ENCODE peak calls at places on chromosome 1, in seven cellular contexts. U is lower leg skin, G is cardiac fibroblast, W is adrenal gland, N is prostate gland, I is NB4, K is epithelial cell of esophagus. A is an unnamed sample.

GRCh38 chr1:111198836-111199235 is 1.6 kb downstream of the DENND2D start:
- DNase-seq in U (no peak), G (no peak), W (no peak), N (no peak), I (no peak), K (no peak), A (no peak)

GRCh38 chr1:184770176-184770575 is 15.5 kb upstream of the EDEM3 start:
- DNase-seq in U (no peak), G (no peak), W (no peak), N (no peak), I (no peak), K (no peak), A (peak; percentile 81)

GRCh38 chr1:235102993-235103411 is 25.6 kb downstream of the TOMM20 start:
- DNase-seq in U (no peak), G (no peak), W (no peak), N (no peak), I (no peak), K (no peak), A (no peak)

GRCh38 chr1:30418426-30419245 is 304.7 kb downstream of the MATN1 start:
- DNase-seq in U (peak; percentile 75), G (no peak), W (no peak), N (peak; percentile 5), I (no peak), K (no peak), A (no peak)

GRCh38 chr1:64920936-64921589 is 45.3 kb downstream of the JAK1 start:
- DNase-seq in U (no peak), G (peak; percentile 71), W (no peak), N (no peak), I (no peak), K (peak; percentile 51), A (peak; percentile 68)

GRCh38 chr1:204915856-204916485 is 45.3 kb downstream of the NFASC start:
- DNase-seq in U (peak; percentile 62), G (no peak), W (no peak), N (no peak), I (no peak), K (peak; percentile 93), A (no peak)

GRCh38 chr1:20252587-20252986 is 38.1 kb upstream of the VWA5B1 start:
- DNase-seq in U (no peak), G (no peak), W (no peak), N (no peak), I (no peak), K (no peak), A (no peak)

GRCh38 chr1:209926045-209926444 is 12.0 kb upstream of the SYT14 start:
- DNase-seq in U (no peak), G (peak; percentile 71), W (no peak), N (no peak), I (no peak), K (peak; percentile 65), A (peak; percentile 31)

GRCh38 chr1:29574871-29575270 is 338.5 kb downstream of the PTPRU start:
- DNase-seq in U (no peak), G (no peak), W (no peak), N (no peak), I (no peak), K (peak; percentile 54), A (no peak)

GRCh38 chr1:157580179-157580827 is 17.6 kb downstream of the FCRL4 start:
- DNase-seq in U (no peak), G (peak; percentile 66), W (peak; percentile 31), N (no peak), I (peak; percentile 63), K (peak; percentile 79), A (peak; percentile 56)

GRCh38 chr1:234960722-234961467 is 167.7 kb downstream of the TOMM20 start:
- DNase-seq in U (peak; percentile 82), G (peak; percentile 79), W (no peak), N (peak; percentile 77), I (peak; percentile 60), K (peak; percentile 69), A (peak; percentile 74)

GRCh38 chr1:114558548-114558947 is 22.9 kb downstream of the BCAS2 start:
- DNase-seq in U (no peak), G (peak; percentile 26), W (no peak), N (no peak), I (peak; percentile 31), K (peak; percentile 17), A (peak; percentile 6)

GRCh38 chr1:6859415-6860343 is 74.4 kb downstream of the CAMTA1 start:
- DNase-seq in U (no peak), G (peak; percentile 94), W (peak; percentile 33), N (no peak), I (no peak), K (peak; percentile 92), A (peak; percentile 95)

GRCh38 chr1:41314781-41315481 is 46.3 kb upstream of the FOXO6 start:
- DNase-seq in U (no peak), G (peak; percentile 71), W (no peak), N (no peak), I (no peak), K (peak; percentile 60), A (peak; percentile 6)

GRCh38 chr1:205354259-205354904 is 2.3 kb downstream of the KLHDC8A start:
- DNase-seq in U (no peak), G (peak; percentile 86), W (peak; percentile 72), N (peak; percentile 60), I (peak; percentile 68), K (peak; percentile 75), A (peak; percentile 67)

GRCh38 chr1:33188572-33189275 is 6.9 kb upstream of the TRIM62 start:
- DNase-seq in U (no peak), G (no peak), W (no peak), N (no peak), I (no peak), K (peak; percentile 42), A (peak; percentile 10)

GRCh38 chr1:177479600-177479999 is 308.8 kb downstream of the BRINP2 start:
- DNase-seq in U (no peak), G (no peak), W (no peak), N (no peak), I (no peak), K (no peak), A (no peak)

DNA sequence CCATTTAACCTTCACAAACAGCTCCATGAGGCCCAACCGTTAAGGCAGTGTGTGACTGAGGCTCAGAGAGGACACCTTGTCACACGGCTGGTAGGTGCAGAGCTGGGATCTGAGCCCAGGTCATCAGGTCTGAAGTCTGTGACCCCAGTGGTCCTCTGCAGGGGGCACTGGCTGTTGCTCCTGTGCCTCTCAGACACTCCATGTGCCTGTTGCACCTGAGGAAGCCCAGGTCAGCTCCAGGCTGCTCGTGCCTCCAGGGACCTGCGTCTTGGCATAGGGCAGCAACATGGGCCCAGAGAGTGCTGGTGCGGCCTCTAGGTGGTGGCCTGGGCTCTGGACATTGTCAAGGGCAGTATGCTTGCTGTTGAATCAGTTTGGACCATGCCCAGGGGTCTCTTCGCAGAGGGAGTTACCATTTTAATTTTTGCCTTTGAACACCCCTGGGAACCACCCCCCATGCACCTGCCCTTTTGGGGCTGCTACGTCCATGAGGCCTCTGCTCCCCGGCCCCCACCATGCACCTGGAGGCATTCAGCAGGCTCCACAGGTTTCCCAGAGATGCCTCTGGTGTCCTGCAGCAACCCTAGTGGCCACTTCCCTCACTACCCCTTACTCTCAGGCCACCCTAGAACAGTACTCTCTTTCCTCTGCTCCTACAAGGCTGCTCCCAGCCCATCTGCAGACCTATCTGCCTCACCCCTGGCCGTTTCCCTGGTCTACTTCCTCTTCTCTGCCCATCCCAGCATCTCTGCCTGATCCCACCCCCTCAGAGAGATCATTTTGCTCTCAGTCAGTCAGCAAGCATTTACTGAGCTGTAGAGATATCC is 25.2 kb upstream of the EPS8L3 start:
- DNase-seq in U (peak; percentile 72), G (peak; percentile 22), W (no peak), N (no peak), I (peak; percentile 88), K (no peak), A (no peak)
- TF ChIP-seq CTCF in U (no peak), G (peak; percentile 54), W (peak; percentile 27), N (no peak), I (peak; percentile 40), K (peak; percentile 33), A (peak; percentile 59)

DNA sequence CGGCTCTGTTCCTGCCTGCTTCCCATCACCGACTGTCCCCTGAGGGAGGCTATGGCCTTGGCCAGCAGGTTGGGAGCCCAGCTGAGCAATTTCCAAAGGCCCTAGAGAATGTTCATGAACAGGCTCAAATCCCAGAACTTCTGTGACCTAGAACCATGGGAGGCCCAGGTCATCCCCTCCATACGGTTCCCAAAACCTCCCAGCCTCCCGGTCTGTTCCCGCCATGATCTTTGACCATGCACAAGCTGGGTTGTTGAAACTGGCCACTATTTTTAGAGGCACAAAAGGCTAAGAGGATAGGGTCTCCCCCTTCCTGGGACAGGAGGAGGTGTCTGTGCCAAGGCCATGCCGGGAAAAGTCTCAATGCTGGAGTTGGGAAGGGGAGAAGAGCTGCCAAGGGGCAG is 27.5 kb downstream of the EPHA2 start:
- DNase-seq in U (no peak), G (no peak), W (no peak), N (no peak), I (no peak), K (no peak), A (no peak)
- H3K4me3 ChIP-seq in U (no peak overlapping the region), G (no peak overlapping the region), W (no peak overlapping the region), N (no peak overlapping the region), I (no peak overlapping the region), K (no peak overlapping the region), A (no peak overlapping the region)

DNA sequence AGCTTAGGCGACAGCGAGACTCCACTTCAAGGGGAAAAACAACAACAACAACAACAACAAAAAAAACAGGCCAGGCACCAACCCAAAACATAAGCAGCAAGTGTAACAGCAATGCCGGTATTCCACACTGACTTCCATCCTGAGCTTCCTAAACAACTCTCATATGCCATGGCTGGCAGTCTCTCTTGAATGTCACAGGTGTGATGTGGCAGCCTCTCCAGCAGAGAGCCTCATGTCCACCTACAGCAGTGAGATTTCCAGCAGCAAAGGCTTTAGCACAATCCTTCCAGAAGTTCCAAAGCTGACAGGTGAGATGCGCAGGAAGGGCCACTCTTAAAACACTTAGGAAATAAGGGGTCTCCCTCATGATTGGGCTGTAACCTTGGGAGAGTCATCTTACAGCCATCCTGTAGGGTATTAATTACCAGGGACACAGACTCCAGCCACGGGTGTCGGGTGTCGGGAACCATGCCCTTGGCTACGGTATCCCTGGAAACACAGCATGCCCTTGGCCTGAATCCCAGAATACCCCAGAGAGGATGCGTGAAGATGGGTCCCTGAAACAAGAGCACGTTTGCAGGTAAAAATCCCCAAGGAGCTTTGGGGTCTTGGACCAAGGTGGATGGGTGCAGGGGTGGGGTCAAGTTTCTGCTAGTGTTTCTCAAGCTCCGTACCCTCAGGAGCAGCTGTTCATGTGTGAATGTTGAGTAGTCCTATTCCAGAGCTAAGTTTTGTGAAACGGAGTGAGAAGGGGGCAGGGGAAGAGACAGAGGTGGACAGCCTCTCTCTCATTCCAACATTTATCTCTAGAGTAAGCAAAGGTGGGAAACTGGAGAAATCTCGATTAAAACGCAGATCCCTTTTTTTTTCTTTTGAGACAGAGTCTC is 31.4 kb downstream of the CLSTN1 start:
- DNase-seq in U (no peak), G (peak; percentile 17), W (no peak), N (no peak), I (no peak), K (peak; percentile 32), A (peak; percentile 25)
- TF ChIP-seq CTCF in U (no peak), G (no peak), W (no peak), N (no peak), I (no peak), K (peak; percentile 21), A (no peak)

DNA sequence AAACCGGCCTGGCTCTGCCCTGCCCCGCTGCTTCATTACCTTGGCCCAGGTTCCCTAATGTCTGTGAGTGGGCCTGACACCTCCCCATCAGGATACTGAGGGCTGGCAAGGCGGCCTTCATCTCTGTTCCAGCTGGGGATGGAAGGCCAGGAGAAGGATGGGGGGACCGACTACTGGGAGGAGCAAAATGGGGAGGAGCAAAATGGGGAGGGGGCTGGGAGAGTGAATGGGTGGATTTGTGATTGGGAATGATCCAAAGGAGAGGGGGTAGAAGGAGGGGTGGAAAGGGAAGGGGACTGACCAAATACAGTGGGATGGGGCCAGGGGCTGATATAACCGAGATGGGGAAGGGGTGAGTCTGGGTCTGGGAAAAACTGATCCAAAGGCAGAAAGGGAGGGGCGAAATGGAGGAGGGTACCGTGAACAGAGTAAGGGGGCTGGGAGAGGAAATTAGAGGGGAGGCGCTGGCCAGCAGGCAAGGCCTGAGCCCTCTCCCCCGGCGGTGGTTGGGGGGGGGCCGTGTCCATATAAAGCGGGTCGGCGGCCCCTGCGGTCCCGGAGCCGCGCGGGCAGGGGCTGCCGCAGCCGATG is at the start of gene FOXE3:
- DNase-seq in U (no peak), G (no peak), W (no peak), N (no peak), I (no peak), K (no peak), A (no peak)
- H3K4me3 ChIP-seq in U (no peak within 1 kb of the TSS), G (peak within 1 kb of the TSS; percentile 30), W (no peak within 1 kb of the TSS), N (peak within 1 kb of the TSS; percentile 17), I (no peak within 1 kb of the TSS), K (no peak within 1 kb of the TSS), A (peak within 1 kb of the TSS; percentile 15)